ENCODE peak calls at places on chromosome 2, in five cellular contexts. Y is chondrocyte, Q is AG04450, K is neural crest cell, U is H9. A is an unnamed sample.

GRCh38 chr2:55099878-55100820 is 49.9 kb upstream of the RTN4 start:
- DNase-seq in Y (no peak), U (no peak), K (no peak), Q (no peak), A (no peak)

GRCh38 chr2:229169751-229170150 is 101.3 kb downstream of the PID1 start:
- DNase-seq in Q (no peak), K (no peak), Y (no peak), U (no peak), A (no peak)

GRCh38 chr2:88658890-88659881 is 31.9 kb upstream of the EIF2AK3 start:
- DNase-seq in Q (no peak), Y (no peak), U (peak; percentile 41), K (no peak), A (no peak)

GRCh38 chr2:240412211-240412830 is 23.1 kb upstream of the GPC1 start:
- DNase-seq in Y (peak; percentile 79), U (peak; percentile 32), K (no peak), Q (no peak), A (no peak)

GRCh38 chr2:155546715-155547555 is 785.6 kb downstream of the NR4A2 start:
- DNase-seq in U (no peak), Q (no peak), K (no peak), Y (no peak), A (no peak)

GRCh38 chr2:10951558-10952414 is 40.1 kb downstream of the KCNF1 start:
- DNase-seq in U (no peak), Y (peak; percentile 41), Q (no peak), K (no peak), A (no peak)

GRCh38 chr2:231666171-231667095 is 41.9 kb upstream of the PTMA start:
- DNase-seq in Q (peak; percentile 82), Y (no peak), K (peak; percentile 62), U (peak; percentile 97), A (peak; percentile 85)

GRCh38 chr2:216694201-216694825 is 1.0 kb downstream of the IGFBP5 start:
- DNase-seq in U (peak; percentile 72), Y (no peak), Q (no peak), K (peak; percentile 59), A (no peak)

GRCh38 chr2:102061962-102062795 is 70.4 kb downstream of the IL1R2 start:
- DNase-seq in K (no peak), U (no peak), Q (no peak), Y (no peak), A (no peak)

GRCh38 chr2:59184281-59185020 is 943.3 kb upstream of the FANCL start:
- DNase-seq in K (no peak), U (no peak), Q (no peak), Y (no peak), A (no peak)

GRCh38 chr2:205857532-205857931 is 175.2 kb downstream of the NRP2 start:
- DNase-seq in U (no peak), Y (no peak), K (no peak), Q (no peak), A (no peak)

GRCh38 chr2:205864511-205864910 is 182.2 kb downstream of the NRP2 start:
- DNase-seq in K (no peak), U (no peak), Q (no peak), Y (no peak), A (no peak)

GRCh38 chr2:205860146-205860545 is 177.8 kb downstream of the NRP2 start:
- DNase-seq in Q (no peak), K (no peak), Y (no peak), U (no peak), A (no peak)

GRCh38 chr2:205860847-205861246 is 178.5 kb downstream of the NRP2 start:
- DNase-seq in Q (no peak), U (no peak), Y (no peak), K (no peak), A (no peak)

DNA sequence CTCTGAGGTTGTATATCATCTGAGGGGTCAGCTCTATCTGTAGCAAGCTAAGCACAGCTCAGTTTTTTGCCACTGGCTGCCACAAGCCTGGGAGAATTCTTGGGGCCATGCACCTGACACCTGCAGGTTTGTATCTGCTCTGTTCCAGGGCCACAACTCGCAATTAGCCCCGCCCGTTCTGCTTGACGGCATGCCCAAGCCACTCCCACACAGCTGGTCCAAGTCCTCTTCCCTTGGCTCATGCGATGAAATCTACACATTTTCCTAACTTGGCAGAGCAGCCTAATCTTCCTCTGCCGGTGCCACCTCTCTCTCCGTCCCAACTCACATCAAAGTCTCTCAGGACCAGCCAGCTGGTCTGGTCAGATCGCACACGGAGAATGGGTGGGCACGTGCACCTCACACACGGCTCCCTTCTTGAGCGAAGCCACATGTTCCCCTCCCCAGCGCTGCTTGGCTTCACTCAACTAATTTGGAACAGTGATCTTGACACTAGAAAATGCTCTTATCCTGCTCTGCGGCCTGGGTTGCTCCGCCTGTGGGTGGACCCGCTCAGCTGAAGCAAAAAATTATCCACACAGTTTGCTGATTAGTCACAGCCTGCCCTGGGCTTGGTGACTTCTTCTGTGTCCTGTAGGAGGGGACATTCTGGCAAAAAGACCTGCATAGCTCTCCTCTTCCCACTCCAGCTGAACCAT is 176.6 kb downstream of the NRP2 start:
- DNase-seq in Q (no peak), Y (no peak), K (no peak), U (no peak), A (no peak)
- TF ChIP-seq CTCF in Q (no peak), Y (peak; percentile 6), K (no peak), U (no peak), A (no peak)

GRCh38 chr2:112032615-112033457 is 22.2 kb upstream of the TMEM87B start:
- DNase-seq in Q (no peak), K (no peak), U (no peak), Y (no peak), A (no peak)
- TF ChIP-seq CTCF in Q (no peak), K (peak; percentile 34), U (peak; percentile 24), Y (peak; percentile 65), A (peak; percentile 1)

GRCh38 chr2:181655519-181655918 is 1.4 kb downstream of the CERKL start:
- DNase-seq in U (no peak), K (no peak), Y (no peak), Q (no peak), A (no peak)

GRCh38 chr2:181658444-181658843 is 1.5 kb upstream of the CERKL start:
- DNase-seq in Y (no peak), U (peak; percentile 38), K (no peak), Q (no peak), A (no peak)

GRCh38 chr2:181660181-181660580 is 3.3 kb upstream of the CERKL start:
- DNase-seq in Y (no peak), U (no peak), K (no peak), Q (no peak), A (no peak)

GRCh38 chr2:181657379-181657778 is 474 bp upstream of the CERKL start:
- DNase-seq in Q (no peak), U (peak; percentile 29), Y (no peak), K (no peak), A (no peak)

DNA sequence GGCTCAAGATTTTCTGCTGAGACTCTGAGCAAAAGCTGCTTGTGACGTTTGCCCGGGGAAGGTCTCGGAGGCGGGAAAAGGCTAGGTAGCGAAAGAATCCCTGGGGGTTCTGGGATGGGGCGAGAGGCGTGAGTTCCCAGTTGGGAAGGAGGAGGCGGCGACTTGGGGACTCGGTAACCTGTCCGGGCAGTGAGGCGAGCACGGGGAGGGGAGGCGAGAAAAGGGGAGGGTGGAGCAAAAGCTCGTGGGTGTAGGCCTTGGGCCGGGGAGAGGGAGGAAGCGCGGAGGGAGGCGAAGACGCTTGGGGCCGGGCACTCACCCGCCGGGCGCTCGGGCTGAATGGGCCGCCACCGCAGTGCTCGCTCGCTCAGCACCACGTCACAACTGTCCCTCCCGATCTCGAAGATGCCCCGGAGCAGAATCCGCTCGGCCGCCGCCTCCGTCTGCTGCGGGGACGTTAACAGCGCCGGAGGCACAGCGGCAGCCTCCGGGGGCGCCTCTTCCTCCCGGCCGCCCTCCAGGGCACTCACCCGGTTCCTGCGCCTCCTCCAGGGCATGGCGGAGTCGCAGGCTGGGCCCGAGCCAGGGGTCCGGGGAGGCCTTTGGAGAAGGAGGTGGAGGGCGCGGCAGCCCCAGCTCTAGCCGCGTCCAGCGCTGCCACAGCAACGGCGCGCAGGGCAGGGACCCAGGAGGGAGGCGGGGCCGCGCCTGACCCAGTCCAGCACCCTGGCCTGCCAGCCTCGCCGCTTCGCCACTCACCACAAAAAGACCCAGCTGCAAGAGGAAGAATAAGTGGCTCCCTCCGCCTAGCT is at the start of gene CERKL:
- DNase-seq in U (peak; percentile 90), Q (no peak), K (peak; percentile 33), Y (no peak), A (peak; percentile 77)
- TF ChIP-seq CTCF in U (peak; percentile 39), Q (no peak), K (peak; percentile 16), Y (peak; percentile 45), A (no peak)

DNA sequence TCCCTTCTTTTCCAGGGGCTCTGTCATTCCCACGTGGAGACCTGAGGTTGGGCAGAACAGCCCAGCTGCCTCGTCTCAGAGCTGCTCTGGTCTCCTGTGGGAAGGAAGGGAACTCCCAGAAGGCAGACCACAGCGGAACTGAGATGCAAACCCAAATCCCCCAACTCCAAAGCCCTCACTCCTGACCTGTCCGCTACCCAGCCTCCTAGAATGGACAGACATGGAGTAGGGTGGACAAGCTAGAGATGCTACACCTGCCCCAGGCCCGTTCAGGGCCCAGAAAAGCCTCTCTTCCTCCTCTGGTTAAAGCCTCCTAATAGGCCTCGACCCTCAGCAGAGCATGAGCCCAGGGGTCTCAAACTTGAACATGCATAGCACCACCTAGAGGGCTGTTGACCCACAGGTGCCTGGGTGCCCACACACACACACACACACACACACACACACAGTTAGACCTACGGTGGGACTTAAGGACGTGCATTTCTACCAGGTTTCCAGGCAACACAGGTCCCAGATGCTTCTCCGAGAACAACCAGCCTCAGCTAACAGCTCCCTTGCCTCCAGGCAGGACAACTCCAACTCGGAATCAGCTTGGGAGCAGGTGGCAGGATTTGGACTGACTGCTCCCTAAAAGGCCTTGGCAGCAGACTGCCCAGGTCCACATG is 93.5 kb downstream of the TNS1 start:
- DNase-seq in Q (no peak), Y (peak; percentile 47), U (no peak), K (no peak), A (no peak)
- TF ChIP-seq CTCF in Q (no peak), Y (peak; percentile 14), U (no peak), K (no peak), A (no peak)

GRCh38 chr2:45432406-45432805 is 178.7 kb downstream of the SRBD1 start:
- DNase-seq in K (no peak), Y (no peak), U (no peak), Q (no peak), A (no peak)
- TF ChIP-seq CTCF in K (no peak), Y (peak; percentile 27), U (no peak), Q (no peak), A (no peak)

DNA sequence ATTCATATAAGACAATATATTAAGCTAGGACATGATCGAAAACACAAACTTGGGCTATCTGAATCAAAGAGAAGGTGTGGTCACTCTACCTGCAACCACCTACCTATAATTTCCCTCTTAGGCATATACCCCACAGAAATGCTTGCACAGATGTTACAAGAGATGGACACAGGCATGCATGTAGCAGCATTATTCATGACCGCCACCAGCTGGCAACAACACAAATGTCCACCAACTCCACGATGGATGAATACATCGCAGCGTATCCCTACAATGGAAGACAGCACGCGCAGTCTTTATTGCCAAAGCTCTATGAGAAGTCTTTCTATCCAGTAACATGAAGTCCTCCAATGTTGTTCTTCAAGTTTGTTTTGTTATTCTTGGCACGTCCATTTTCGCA is 90.8 kb downstream of the ARL4C start:
- DNase-seq in Q (no peak), Y (no peak), K (no peak), U (no peak), A (no peak)
- TF ChIP-seq CTCF in Q (no peak), Y (peak; percentile 54), K (no peak), U (no peak), A (no peak)

GRCh38 chr2:238160206-238161129 is 1.7 kb downstream of the ERFE start:
- DNase-seq in U (peak; percentile 77), Y (peak; percentile 67), Q (no peak), K (peak; percentile 54), A (no peak)
- TF ChIP-seq CTCF in U (peak; percentile 59), Y (peak; percentile 64), Q (peak; percentile 43), K (peak; percentile 48), A (no peak)

GRCh38 chr2:140808816-140809215 is 1322.0 kb downstream of the LRP1B start:
- DNase-seq in Y (no peak), K (no peak), Q (no peak), U (no peak), A (no peak)
- TF ChIP-seq CTCF in Y (peak; percentile 38), K (peak; percentile 40), Q (peak; percentile 14), U (peak; percentile 62), A (no peak)